ENCODE peak calls at places on chromosomes 2 and 18, in nine cellular contexts. L is left lung; G is thyroid gland; X is uterus; I is CD8-positive, alpha-beta memory T cell; N is neural progenitor cell; M is mesendoderm; T is right lobe of liver; R is lower lobe of right lung. J is an unnamed sample.

GRCh38 chr2:222418734-222419133 is 5.6 kb upstream of the SGPP2 start:
- DNase-seq in G (no peak), N (no peak), X (no peak), M (no peak), I (no peak), L (no peak), R (no peak), T (no peak), J (no peak)

GRCh38 chr2:134252092-134252775 is 1.6 kb upstream of the MGAT5 start:
- DNase-seq in T (no peak), I (no peak), X (no peak), L (no peak), M (no peak), G (no peak), N (no peak), R (no peak), J (peak)

GRCh38 chr2:146444987-146445386 is 1399.8 kb upstream of the ACVR2A start:
- DNase-seq in L (no peak), G (no peak), I (no peak), R (no peak), X (no peak), M (no peak), N (no peak), T (no peak), J (no peak)

GRCh38 chr2:120219766-120220165 is 3.4 kb downstream of the TMEM185B start:
- DNase-seq in M (no peak), I (no peak), T (peak), R (no peak), G (no peak), N (no peak), L (no peak), X (no peak), J (peak)

GRCh38 chr18:76208632-76209308 is 286.3 kb downstream of the ZNF516 start:
- DNase-seq in N (peak), T (no peak), R (no peak), X (no peak), I (no peak), G (no peak), L (no peak), M (peak), J (no peak)

GRCh38 chr2:3279236-3279960 is 98.2 kb downstream of the EIPR1 start:
- DNase-seq in R (no peak), L (no peak), T (peak), M (no peak), X (no peak), G (no peak), N (no peak), I (no peak), J (peak)

GRCh38 chr2:128438091-128438490 is 119.4 kb upstream of the HS6ST1 start:
- DNase-seq in N (no peak), L (peak), X (no peak), I (no peak), R (no peak), M (no peak), T (no peak), G (no peak), J (peak)

GRCh38 chr2:22281033-22281432 is 1103.9 kb upstream of the KLHL29 start:
- DNase-seq in N (no peak), I (no peak), G (no peak), R (no peak), L (no peak), T (no peak), X (no peak), M (no peak), J (no peak)

GRCh38 chr2:104690255-104690999 is 163.5 kb upstream of the POU3F3 start:
- DNase-seq in M (no peak), T (no peak), G (no peak), X (no peak), L (no peak), N (no peak), I (no peak), R (no peak), J (no peak)

GRCh38 chr2:59627599-59627998 is 925.9 kb downstream of the BCL11A start:
- DNase-seq in I (no peak), G (no peak), N (no peak), M (no peak), L (no peak), R (no peak), X (no peak), T (no peak), J (no peak)

GRCh38 chr2:145018502-145018901 is 498.6 kb upstream of the ZEB2 start:
- DNase-seq in L (no peak), X (no peak), R (no peak), I (no peak), N (no peak), M (no peak), G (no peak), T (no peak), J (no peak)

GRCh38 chr2:98514879-98515570 is 70.4 kb downstream of the INPP4A start:
- DNase-seq in L (no peak), R (no peak), M (peak), G (no peak), T (no peak), I (no peak), X (no peak), N (no peak), J (no peak)

GRCh38 chr18:44320619-44321460 is 359.8 kb upstream of the SETBP1 start:
- DNase-seq in M (peak), G (no peak), L (no peak), R (no peak), X (no peak), I (no peak), T (no peak), N (no peak), J (no peak)

GRCh38 chr2:231008131-231008530 is 12.2 kb downstream of the SPATA3 start:
- DNase-seq in M (no peak), G (no peak), T (no peak), R (no peak), N (no peak), I (no peak), X (no peak), L (no peak), J (no peak)

GRCh38 chr2:18932864-18933263 is 343.5 kb upstream of the NT5C1B start:
- DNase-seq in G (no peak), R (no peak), I (no peak), M (no peak), L (no peak), X (no peak), N (peak), T (no peak), J (no peak)

GRCh38 chr18:532023-532422 is 31.5 kb upstream of the COLEC12 start:
- DNase-seq in T (no peak), L (no peak), G (no peak), R (no peak), I (no peak), X (no peak), M (no peak), N (no peak), J (no peak)

GRCh38 chr2:44218771-44219170 is 50.1 kb downstream of the PPM1B start:
- DNase-seq in L (no peak), I (no peak), R (no peak), N (no peak), G (no peak), T (no peak), M (no peak), X (no peak), J (no peak)

GRCh38 chr2:231371430-231372054 is 24.0 kb upstream of the B3GNT7 start:
- DNase-seq in T (peak), X (no peak), N (no peak), R (peak), M (no peak), I (peak), G (no peak), L (no peak), J (peak)

GRCh38 chr2:95799892-95800291 is 191.7 kb downstream of the ANKRD36C start:
- DNase-seq in T (peak), N (no peak), R (peak), M (no peak), I (no peak), L (no peak), X (no peak), G (no peak), J (peak)

GRCh38 chr2:230668939-230669303 is 43.7 kb upstream of the CAB39 start:
- DNase-seq in G (no peak), N (no peak), X (no peak), T (no peak), R (no peak), L (no peak), I (no peak), M (no peak), J (no peak)

GRCh38 chr2:158740127-158740526 is 55.0 kb upstream of the DAPL1 start:
- DNase-seq in G (no peak), T (no peak), I (no peak), M (no peak), N (no peak), X (no peak), R (no peak), L (no peak), J (no peak)

GRCh38 chr2:71927757-71928715 is 219.6 kb downstream of the CYP26B1 start:
- DNase-seq in X (no peak), G (no peak), M (no peak), I (no peak), R (no peak), T (no peak), L (no peak), N (no peak), J (peak)

GRCh38 chr2:234805826-234806225 is 146.0 kb upstream of the SH3BP4 start:
- DNase-seq in X (no peak), I (no peak), M (no peak), N (no peak), G (no peak), R (no peak), L (no peak), T (no peak), J (no peak)

GRCh38 chr2:231297108-231297908 is 98.2 kb upstream of the B3GNT7 start:
- DNase-seq in M (peak), L (peak), R (peak), T (peak), N (peak), X (peak), I (no peak), G (peak), J (peak)

GRCh38 chr2:170512271-170512670 is 202.9 kb upstream of the SP5 start:
- DNase-seq in X (no peak), N (no peak), M (no peak), I (no peak), R (no peak), T (no peak), L (no peak), G (no peak), J (no peak)

GRCh38 chr2:223041527-223042109 is 10.4 kb upstream of the KCNE4 start:
- DNase-seq in N (no peak), R (peak), M (peak), G (peak), I (no peak), X (peak), T (no peak), L (peak), J (no peak)

GRCh38 chr2:10352361-10352760 is 49.7 kb downstream of the HPCAL1 start:
- DNase-seq in R (no peak), G (no peak), M (no peak), L (no peak), T (no peak), I (no peak), X (no peak), N (no peak), J (no peak)

GRCh38 chr2:236694125-236694888 is 124.7 kb downstream of the ACKR3 start:
- DNase-seq in L (no peak), I (no peak), G (no peak), N (no peak), M (peak), R (no peak), X (no peak), T (no peak), J (no peak)

GRCh38 chr18:58495202-58495601 is 133.7 kb downstream of the ALPK2 start:
- DNase-seq in X (no peak), M (no peak), I (no peak), G (no peak), R (no peak), N (no peak), L (no peak), T (no peak), J (no peak)

GRCh38 chr2:43960921-43961320 is 34.9 kb downstream of the LRPPRC start:
- DNase-seq in L (no peak), T (no peak), N (no peak), M (no peak), G (no peak), R (no peak), X (no peak), I (no peak), J (no peak)

GRCh38 chr2:235187806-235188205 is 236.0 kb downstream of the SH3BP4 start:
- DNase-seq in I (no peak), N (no peak), X (no peak), R (no peak), L (no peak), M (no peak), T (no peak), G (no peak), J (no peak)

GRCh38 chr2:218125626-218126080 is at the start of gene CXCR2:
- DNase-seq in R (peak), N (no peak), M (peak), G (no peak), I (no peak), T (peak), L (peak), X (no peak), J (peak)

GRCh38 chr18:48607049-48607984 is 68.5 kb downstream of the CTIF start:
- DNase-seq in R (no peak), N (peak), T (no peak), L (peak), M (no peak), X (peak), G (peak), I (no peak), J (peak)

GRCh38 chr2:164386226-164386625 is 235.1 kb downstream of the GRB14 start:
- DNase-seq in R (no peak), T (no peak), N (no peak), G (no peak), M (no peak), I (no peak), L (no peak), X (no peak), J (no peak)

GRCh38 chr18:22176622-22177495 is 7.5 kb downstream of the GATA6 start:
- DNase-seq in G (no peak), L (no peak), M (no peak), I (no peak), T (no peak), N (peak), X (no peak), R (peak), J (no peak)
- H3K27ac ChIP-seq in G (peak), L (peak), M (peak), I (no peak), T (peak), N (no peak), X (peak), R (peak), J (peak)

GRCh38 chr2:17085803-17086202 is 420.2 kb upstream of the CYRIA start:
- DNase-seq in L (no peak), N (no peak), G (no peak), I (no peak), T (no peak), X (no peak), R (no peak), M (no peak), J (no peak)
- H3K27ac ChIP-seq in L (no peak), N (no peak), G (no peak), I (no peak), T (no peak), X (no peak), R (no peak), M (no peak), J (no peak)

DNA sequence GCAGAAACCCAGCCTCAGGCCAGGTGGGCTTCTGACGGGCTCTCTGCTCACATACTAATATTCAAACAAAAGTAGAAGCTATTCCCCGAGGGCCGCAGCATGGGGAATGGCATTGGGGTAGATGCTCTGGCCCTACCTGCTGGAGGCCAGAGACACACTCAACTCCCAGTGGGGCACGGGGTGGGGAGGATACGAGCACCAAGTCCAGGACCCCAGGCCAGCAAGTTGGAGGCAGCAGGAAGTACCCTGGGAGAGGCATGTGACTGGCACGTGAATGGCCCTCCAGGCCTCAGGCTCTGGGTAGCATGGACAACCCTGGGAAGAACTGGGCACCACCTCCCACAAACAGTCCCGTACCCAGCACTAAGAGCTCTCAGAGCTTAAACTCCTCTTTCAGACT is 3.8 kb downstream of the DNMT3A start:
- DNase-seq in X (no peak), M (no peak), N (no peak), I (no peak), L (no peak), R (no peak), T (no peak), G (no peak), J (peak)
- H3K27ac ChIP-seq in X (no peak), M (no peak), N (no peak), I (no peak), L (no peak), R (no peak), T (no peak), G (no peak), J (no peak)

GRCh38 chr2:7685342-7686015 is 768.3 kb downstream of the RNF144A start:
- DNase-seq in I (no peak), G (no peak), R (no peak), M (peak), L (no peak), N (no peak), T (no peak), X (no peak), J (no peak)
- H3K27ac ChIP-seq in I (no peak), G (no peak), R (no peak), M (no peak), L (no peak), N (no peak), T (no peak), X (no peak), J (no peak)

GRCh38 chr18:74532511-74533025 is 1.7 kb upstream of the CNDP1 start:
- DNase-seq in T (peak), G (no peak), M (no peak), X (no peak), L (no peak), I (no peak), R (no peak), N (no peak), J (peak)

GRCh38 chr18:74533666-74534065 is 634 bp upstream of the CNDP1 start:
- DNase-seq in I (no peak), N (no peak), T (peak), L (no peak), X (no peak), G (no peak), R (no peak), M (peak), J (peak)

GRCh38 chr18:74534150-74534969 is at the start of gene CNDP1:
- DNase-seq in L (no peak), N (peak), X (no peak), M (no peak), G (no peak), I (no peak), R (no peak), T (peak), J (peak)

GRCh38 chr18:74531043-74531442 is 3.3 kb upstream of the CNDP1 start:
- DNase-seq in M (no peak), G (no peak), I (no peak), N (no peak), X (no peak), L (no peak), T (peak), R (no peak), J (peak)

DNA sequence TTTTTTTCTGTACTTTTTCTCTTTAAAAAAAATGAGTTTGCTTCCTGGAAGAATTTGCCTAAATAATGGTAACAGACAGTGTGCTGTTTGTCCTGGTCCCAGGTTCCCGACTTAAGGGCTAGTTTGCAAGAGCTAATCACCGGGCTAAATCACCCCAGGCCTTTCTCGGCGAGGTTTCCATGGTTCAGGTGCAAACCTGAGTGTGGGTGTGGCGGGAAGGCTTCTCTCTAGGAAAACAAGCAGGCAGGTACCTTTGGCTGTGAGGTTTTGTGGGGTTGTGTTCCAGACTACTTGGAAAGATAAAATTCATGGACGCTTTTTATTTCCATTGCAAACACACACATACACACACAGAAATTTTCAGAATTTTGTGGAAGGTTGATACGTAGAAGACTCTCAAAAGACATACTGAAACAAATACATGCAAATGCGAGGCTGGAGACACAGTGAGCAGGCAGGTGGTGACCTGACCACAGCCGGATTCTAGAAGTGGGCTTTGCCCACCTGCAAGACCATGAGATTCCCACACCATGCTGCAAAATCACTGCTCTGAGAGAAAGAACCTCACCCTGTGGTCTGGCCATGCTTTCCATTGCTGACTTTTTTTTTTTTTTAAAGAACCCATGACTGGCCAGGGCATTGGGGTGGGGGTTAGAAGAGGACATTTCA is 815 bp downstream of the CNDP1 start:
- DNase-seq in R (no peak), X (no peak), G (no peak), T (peak), I (no peak), M (no peak), L (no peak), N (no peak), J (no peak)
- H3K27ac ChIP-seq in R (no peak), X (no peak), G (no peak), T (no peak), I (no peak), M (no peak), L (no peak), N (no peak), J (no peak)

GRCh38 chr2:11407413-11407812 is 58.5 kb downstream of the E2F6 start:
- DNase-seq in N (no peak), G (no peak), L (no peak), T (no peak), M (no peak), R (no peak), X (no peak), I (no peak), J (no peak)
- H3K27ac ChIP-seq in N (no peak), G (peak), L (peak), T (peak), M (no peak), R (peak), X (peak), I (no peak), J (peak)

GRCh38 chr2:74531666-74532065 is 1.9 kb downstream of the HTRA2 start:
- DNase-seq in L (no peak), X (no peak), I (no peak), T (no peak), R (no peak), G (no peak), M (no peak), N (no peak), J (peak)
- H3K27ac ChIP-seq in L (no peak), X (peak), I (no peak), T (no peak), R (no peak), G (no peak), M (no peak), N (no peak), J (peak)

GRCh38 chr2:199407421-199407820 is 50.3 kb downstream of the SATB2 start:
- DNase-seq in X (no peak), R (no peak), N (no peak), M (peak), G (no peak), T (no peak), L (no peak), I (no peak), J (no peak)

GRCh38 chr2:199414465-199414864 is 43.3 kb downstream of the SATB2 start:
- DNase-seq in L (no peak), G (no peak), I (no peak), T (no peak), R (no peak), M (no peak), X (no peak), N (no peak), J (no peak)

GRCh38 chr2:199410130-199410529 is 47.6 kb downstream of the SATB2 start:
- DNase-seq in T (no peak), L (no peak), X (no peak), M (no peak), G (no peak), R (no peak), I (no peak), N (no peak), J (no peak)

GRCh38 chr2:199405241-199405640 is 52.5 kb downstream of the SATB2 start:
- DNase-seq in L (no peak), G (no peak), T (no peak), M (peak), I (no peak), R (no peak), N (peak), X (no peak), J (no peak)

GRCh38 chr2:199409705-199410104 is 48.0 kb downstream of the SATB2 start:
- DNase-seq in R (no peak), T (no peak), L (no peak), X (no peak), N (no peak), G (no peak), I (no peak), M (no peak), J (no peak)
- H3K27ac ChIP-seq in R (no peak), T (no peak), L (no peak), X (no peak), N (no peak), G (no peak), I (no peak), M (no peak), J (no peak)

J was measured in spleen.